ENCODE peak calls at places on chromosomes 4 and X, in ten cellular contexts. H is neural progenitor cell; M is uterus; Z is neuronal stem cell; X is tibial artery; I is CD4-positive, alpha-beta T cell; P is SJCRH30; Y is lower lobe of right lung; R is PC-3; U is AG04450. V is an unnamed sample. For H3K27me3, the result is how much of the 10 kb centered on the place peaks cover.

GRCh38 chr4:85720736-85721135 is 245.8 kb downstream of the ARHGAP24 start:
- DNase-seq in H (no peak), M (no peak), Z (no peak), X (no peak), I (no peak), P (no peak), Y (no peak), R (peak), U (no peak), V (no peak)

GRCh38 chrX:1164322-1165288 is 47.8 kb downstream of the CRLF2 start:
- DNase-seq in H (peak), M (no peak), Z (no peak), X (no peak), I (no peak), P (peak), Y (no peak), R (no peak), U (no peak), V (peak)

GRCh38 chrX:11100281-11101035 is 10.7 kb upstream of the HCCS start:
- DNase-seq in H (peak), M (peak), Z (peak), X (peak), I (no peak), P (peak), Y (no peak), R (peak), U (peak), V (no peak)

GRCh38 chr4:53861856-53862610 is 202.4 kb downstream of the CHIC2 start:
- DNase-seq in H (no peak), M (peak), Z (no peak), X (no peak), I (no peak), P (peak), Y (no peak), R (peak), U (peak), V (no peak)

GRCh38 chrX:13489451-13489850 is 80.0 kb upstream of the EGFL6 start:
- DNase-seq in H (no peak), M (peak), Z (no peak), X (peak), I (no peak), P (no peak), Y (peak), R (peak), U (no peak), V (no peak)

GRCh38 chr4:76696109-76696508 is 201.8 kb downstream of the SOWAHB start:
- DNase-seq in H (peak), M (no peak), Z (peak), X (no peak), I (no peak), P (peak), Y (no peak), R (peak), U (no peak), V (no peak)

GRCh38 chr4:119598521-119598920 is 30.1 kb downstream of the PDE5A start:
- DNase-seq in H (no peak), M (no peak), Z (no peak), X (no peak), I (no peak), P (peak), Y (no peak), R (no peak), U (no peak), V (no peak)

GRCh38 chrX:21958888-21959287 is 18.4 kb downstream of the SMS start:
- DNase-seq in H (no peak), M (peak), Z (no peak), X (no peak), I (no peak), P (peak), Y (no peak), R (no peak), U (no peak), V (no peak)

GRCh38 chrX:70196961-70197805 is 19.9 kb downstream of the DGAT2L6 start:
- DNase-seq in H (peak), M (peak), Z (peak), X (peak), I (peak), P (peak), Y (no peak), R (peak), U (no peak), V (peak)

GRCh38 chr4:41799126-41799525 is 50.6 kb upstream of the PHOX2B start:
- DNase-seq in H (no peak), M (no peak), Z (no peak), X (no peak), I (no peak), P (no peak), Y (no peak), R (no peak), U (no peak), V (no peak)

GRCh38 chr4:41797260-41797659 is 48.7 kb upstream of the PHOX2B start:
- DNase-seq in H (no peak), M (no peak), Z (no peak), X (no peak), I (no peak), P (no peak), Y (no peak), R (no peak), U (no peak), V (no peak)

GRCh38 chr4:41792166-41792565 is 43.6 kb upstream of the PHOX2B start:
- DNase-seq in H (no peak), M (no peak), Z (no peak), X (no peak), I (no peak), P (no peak), Y (no peak), R (peak), U (no peak), V (no peak)

GRCh38 chr4:41795796-41796195 is 47.3 kb upstream of the PHOX2B start:
- DNase-seq in H (no peak), M (no peak), Z (no peak), X (no peak), I (no peak), P (peak), Y (no peak), R (no peak), U (no peak), V (no peak)

GRCh38 chr4:41796545-41797210 is 48.2 kb upstream of the PHOX2B start:
- DNase-seq in H (peak), M (no peak), Z (peak), X (no peak), I (no peak), P (peak), Y (no peak), R (no peak), U (no peak), V (no peak)
- H3K27me3 ChIP-seq in H (under half), M (under half), Z (under half), X (under half), I (under half), P (under half), Y (under half), R (under half), U (under half), V (under half)

DNA sequence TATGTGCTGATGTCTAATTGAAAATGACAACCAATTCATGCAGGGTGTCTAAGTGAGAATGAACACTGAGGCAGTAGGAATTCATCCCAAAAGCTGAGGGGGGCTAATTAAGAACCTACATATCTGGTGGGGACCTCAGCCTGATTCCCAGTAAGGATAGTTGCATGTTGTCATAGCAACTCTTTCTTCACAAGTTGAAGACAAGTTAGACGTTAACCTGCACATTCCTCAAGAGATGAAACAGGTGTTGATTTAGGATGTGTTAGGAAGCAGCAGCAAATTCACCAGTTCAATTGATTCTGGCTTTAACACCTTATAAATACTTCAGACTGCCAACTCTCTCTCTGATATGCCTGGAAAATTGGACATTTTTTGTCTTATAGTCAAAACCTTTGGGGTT is 7.3 kb downstream of the FNIP2 start:
- DNase-seq in H (no peak), M (no peak), Z (no peak), X (no peak), I (no peak), P (no peak), Y (no peak), R (no peak), U (no peak), V (no peak)
- H3K27ac ChIP-seq in H (no peak), M (no peak), Z (no peak), X (peak), I (no peak), P (no peak), Y (no peak), R (no peak), U (no peak), V (no peak)

GRCh38 chr4:47829438-47829837 is 8.4 kb downstream of the CORIN start:
- DNase-seq in H (no peak), M (no peak), Z (no peak), X (no peak), I (no peak), P (no peak), Y (no peak), R (no peak), U (no peak), V (no peak)

GRCh38 chr4:47827339-47828047 is 10.4 kb downstream of the CORIN start:
- DNase-seq in H (no peak), M (no peak), Z (no peak), X (no peak), I (no peak), P (no peak), Y (no peak), R (no peak), U (no peak), V (no peak)

GRCh38 chr4:47830263-47831025 is 7.4 kb downstream of the CORIN start:
- DNase-seq in H (no peak), M (no peak), Z (no peak), X (no peak), I (no peak), P (no peak), Y (no peak), R (peak), U (no peak), V (no peak)

GRCh38 chr4:47835489-47835888 is 2.4 kb downstream of the CORIN start:
- DNase-seq in H (no peak), M (no peak), Z (no peak), X (no peak), I (no peak), P (peak), Y (no peak), R (no peak), U (no peak), V (no peak)

GRCh38 chr4:47831026-47831689 is 6.7 kb downstream of the CORIN start:
- DNase-seq in H (no peak), M (no peak), Z (no peak), X (no peak), I (no peak), P (peak), Y (no peak), R (no peak), U (no peak), V (no peak)
- H3K27me3 ChIP-seq in H (under half), M (under half), Z (under half), X (under half), I (under half), P (under half), Y (under half), R (under half), U (under half), V (under half)

DNA sequence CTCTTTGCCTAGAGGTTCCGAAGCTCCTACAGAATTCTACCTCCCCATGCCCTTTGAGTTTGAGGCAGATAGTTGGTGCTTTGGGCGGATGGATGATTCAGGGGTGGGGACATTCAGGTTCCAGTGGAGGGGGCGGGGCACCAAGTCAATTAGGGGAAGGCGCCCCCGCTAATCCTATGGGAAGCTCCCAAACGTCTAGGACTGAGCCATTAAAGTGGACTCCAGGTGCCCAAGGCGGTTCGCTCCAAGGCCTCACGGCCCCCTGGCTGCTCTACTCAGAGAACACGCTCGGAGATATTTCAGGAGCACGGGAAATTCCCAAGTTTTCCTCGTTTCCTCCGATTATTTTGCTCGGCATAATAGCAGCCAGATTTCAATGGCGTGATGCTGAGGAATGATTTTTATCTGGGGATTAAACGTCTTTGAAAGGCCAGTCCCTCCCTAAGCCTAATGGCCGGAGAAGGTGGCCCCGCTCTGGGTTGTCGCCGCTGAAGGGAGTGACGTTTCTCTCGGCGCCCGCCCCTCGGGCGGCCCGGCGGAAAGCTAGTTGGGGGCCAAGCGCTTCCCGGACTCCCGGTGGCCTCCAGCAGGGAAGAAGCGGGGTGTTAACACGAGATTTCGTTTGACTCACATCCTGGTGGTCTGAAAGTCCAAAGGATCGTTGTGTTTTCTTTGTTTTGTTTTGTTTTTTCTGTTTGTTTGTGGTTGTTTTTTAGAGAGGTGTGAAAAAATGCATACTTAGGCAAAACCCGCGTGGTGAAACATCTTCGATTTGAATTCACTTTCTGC is 1.5 kb downstream of the MSX1 start:
- DNase-seq in H (peak), M (peak), Z (no peak), X (no peak), I (no peak), P (peak), Y (no peak), R (no peak), U (no peak), V (peak)
- H3K27ac ChIP-seq in H (no peak), M (peak), Z (no peak), X (no peak), I (no peak), P (no peak), Y (peak), R (no peak), U (no peak), V (peak)

GRCh38 chr4:189769131-189769530 is 171.5 kb upstream of the FRG1 start:
- DNase-seq in H (peak), M (no peak), Z (no peak), X (no peak), I (no peak), P (no peak), Y (no peak), R (no peak), U (no peak), V (no peak)

GRCh38 chr4:189765271-189765670 is 175.4 kb upstream of the FRG1 start:
- DNase-seq in H (no peak), M (no peak), Z (no peak), X (no peak), I (no peak), P (no peak), Y (no peak), R (no peak), U (no peak), V (no peak)

DNA sequence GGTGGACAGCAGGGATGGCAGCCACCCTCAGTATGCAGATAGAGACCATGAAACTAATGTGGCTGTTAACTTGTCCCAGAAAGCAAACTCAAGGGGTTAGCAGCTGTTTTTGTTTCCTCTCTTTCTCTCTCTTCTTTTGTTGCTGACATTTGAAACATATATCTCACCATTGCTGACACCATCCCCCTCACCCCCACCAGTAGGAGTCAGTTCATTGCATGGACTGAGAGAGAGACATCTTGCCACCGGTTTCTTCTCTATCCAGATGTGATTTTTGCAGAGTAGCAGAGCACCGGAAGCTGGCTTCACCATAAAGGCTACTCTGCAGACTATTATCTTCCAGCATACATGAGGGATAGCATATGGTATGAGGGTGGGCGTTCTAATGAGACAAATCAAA is 177.1 kb upstream of the FRG1 start:
- DNase-seq in H (no peak), M (no peak), Z (no peak), X (no peak), I (no peak), P (no peak), Y (no peak), R (no peak), U (no peak), V (no peak)
- H3K27me3 ChIP-seq in H (under half), M (under half), Z (under half), X (under half), I (under half), P (under half), Y (under half), R (under half), U (under half), V (under half)

DNA sequence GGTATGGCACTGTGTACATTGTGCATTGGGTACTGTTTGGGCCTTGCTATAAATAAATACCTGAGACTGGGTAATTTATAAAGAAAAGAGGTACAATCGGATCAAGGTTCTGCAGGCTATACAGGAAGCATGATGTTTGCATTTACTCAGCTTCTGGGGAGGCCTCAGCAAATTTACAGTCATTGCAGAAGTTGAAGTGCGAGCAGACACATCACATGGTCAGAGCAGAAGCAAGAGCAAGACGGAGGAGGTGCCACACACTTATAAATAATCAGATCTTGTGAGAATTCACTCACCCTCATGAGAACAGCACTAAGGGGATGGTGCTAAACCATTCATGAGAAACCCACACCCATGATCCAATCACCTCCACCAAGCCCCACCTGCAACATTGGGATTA is 505.0 kb downstream of the ARAP2 start:
- DNase-seq in H (no peak), M (no peak), Z (no peak), X (no peak), I (no peak), P (no peak), Y (no peak), R (no peak), U (no peak), V (no peak)
- H3K27ac ChIP-seq in H (no peak), M (no peak), Z (no peak), X (no peak), I (no peak), P (no peak), Y (no peak), R (no peak), U (no peak), V (no peak)

GRCh38 chrX:68659385-68659784 is 11.9 kb downstream of the STARD8 start:
- DNase-seq in H (no peak), M (no peak), Z (no peak), X (no peak), I (no peak), P (peak), Y (no peak), R (peak), U (no peak), V (no peak)
- H3K27me3 ChIP-seq in H (under half), M (under half), Z (under half), X (under half), I (under half), P (under half), Y (under half), R (under half), U (under half), V (under half)

GRCh38 chr4:39166177-39166576 is 16.2 kb upstream of the WDR19 start:
- DNase-seq in H (no peak), M (no peak), Z (no peak), X (no peak), I (no peak), P (no peak), Y (no peak), R (no peak), U (no peak), V (no peak)
- H3K27ac ChIP-seq in H (no peak), M (no peak), Z (no peak), X (no peak), I (no peak), P (no peak), Y (no peak), R (no peak), U (no peak), V (no peak)

DNA sequence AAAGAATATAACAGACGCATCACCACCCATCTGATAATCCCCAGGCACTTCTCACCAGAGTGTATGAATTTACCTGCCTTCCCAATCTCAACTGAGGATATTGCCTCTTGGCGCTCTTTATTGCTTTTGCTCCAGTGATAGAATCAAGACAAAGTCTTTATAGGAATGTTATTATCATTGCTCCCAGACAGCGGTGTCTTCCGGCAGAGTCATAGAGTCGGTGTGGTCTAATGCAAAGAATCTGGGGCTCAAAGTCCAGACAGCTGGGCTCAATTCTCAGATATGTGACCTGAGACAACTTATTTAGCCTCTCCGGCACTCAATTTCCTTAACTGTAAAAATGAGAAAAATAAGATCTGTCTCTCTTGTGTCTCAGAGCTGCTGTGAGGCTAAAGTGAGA is 106.1 kb upstream of the PAK3 start:
- DNase-seq in H (no peak), M (no peak), Z (no peak), X (no peak), I (no peak), P (no peak), Y (no peak), R (no peak), U (no peak), V (no peak)
- H3K27me3 ChIP-seq in H (under half), M (under half), Z (under half), X (under half), I (under half), P (under half), Y (under half), R (under half), U (under half), V (under half)

DNA sequence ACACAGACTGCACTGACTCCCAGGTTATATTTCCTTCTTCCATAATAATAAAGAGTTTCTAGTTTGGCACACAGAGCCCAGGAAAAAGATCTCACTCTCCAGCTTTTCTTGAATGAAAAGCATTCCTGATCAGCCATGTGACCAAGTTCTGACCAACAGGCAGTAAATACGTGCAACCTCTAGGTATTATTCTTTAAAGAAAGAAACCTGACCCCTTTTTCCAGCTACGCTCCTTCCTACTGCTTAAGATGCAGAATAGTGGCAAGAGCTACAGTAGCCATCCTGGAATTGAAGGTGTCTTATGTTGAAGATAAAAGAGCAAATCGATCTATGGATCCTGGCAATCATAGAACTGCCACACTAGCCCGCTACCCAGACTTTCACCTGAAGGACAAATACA is 76.7 kb downstream of the LRBA start:
- DNase-seq in H (peak), M (no peak), Z (peak), X (no peak), I (no peak), P (no peak), Y (no peak), R (peak), U (no peak), V (no peak)
- H3K27ac ChIP-seq in H (peak), M (no peak), Z (peak), X (no peak), I (no peak), P (no peak), Y (no peak), R (no peak), U (no peak), V (no peak)

V was measured in pancreas.